ENCODE peak calls at places on chromosomes 16 and 17, in eight cellular contexts. One of them, this sample, is unnamed.
A peak's percentile ranks its signal among the peaks of the same experiment; 100 is the strongest.

GRCh38 chr16:1559446-1559975 is 26.0 kb downstream of the TMEM204 start:
- DNase-seq in NCI-H2029 treated with DMSO at 0.1 percent for 48 hours: no peak
- DNase-seq in NCI-H510A treated with DMSO at 0.1 percent for 48 hours: peak; percentile 4
- DNase-seq in lower leg skin: no peak
- DNase-seq in AG20443: no peak
- DNase-seq in fibroblast of the aortic adventitia: no peak
- DNase-seq in foreskin melanocyte: no peak
- DNase-seq in NCI-H1436: no peak
- DNase-seq in this sample: no peak

GRCh38 chr16:48616571-48616970 is 6.6 kb upstream of the N4BP1 start:
- DNase-seq in NCI-H2029 treated with DMSO at 0.1 percent for 48 hours: no peak
- DNase-seq in NCI-H510A treated with DMSO at 0.1 percent for 48 hours: no peak
- DNase-seq in lower leg skin: peak; percentile 64
- DNase-seq in AG20443: no peak
- DNase-seq in fibroblast of the aortic adventitia: no peak
- DNase-seq in foreskin melanocyte: no peak
- DNase-seq in NCI-H1436: no peak
- DNase-seq in this sample: no peak

GRCh38 chr17:51734462-51734861 is 424.1 kb downstream of the CA10 start:
- DNase-seq in NCI-H2029 treated with DMSO at 0.1 percent for 48 hours: no peak
- DNase-seq in NCI-H510A treated with DMSO at 0.1 percent for 48 hours: no peak
- DNase-seq in lower leg skin: no peak
- DNase-seq in AG20443: no peak
- DNase-seq in fibroblast of the aortic adventitia: peak; percentile 2
- DNase-seq in foreskin melanocyte: no peak
- DNase-seq in NCI-H1436: no peak
- DNase-seq in this sample: no peak

GRCh38 chr17:7404737-7405412 is 978 bp upstream of the TMEM256 start:
- DNase-seq in NCI-H2029 treated with DMSO at 0.1 percent for 48 hours: no peak
- DNase-seq in NCI-H510A treated with DMSO at 0.1 percent for 48 hours: no peak
- DNase-seq in lower leg skin: peak; percentile 95
- DNase-seq in AG20443: peak; percentile 89
- DNase-seq in fibroblast of the aortic adventitia: peak; percentile 11
- DNase-seq in foreskin melanocyte: no peak
- DNase-seq in NCI-H1436: no peak
- DNase-seq in this sample: no peak

GRCh38 chr17:76658387-76658705 is 14.8 kb upstream of the ST6GALNAC1 start:
- DNase-seq in NCI-H2029 treated with DMSO at 0.1 percent for 48 hours: no peak
- DNase-seq in NCI-H510A treated with DMSO at 0.1 percent for 48 hours: no peak
- DNase-seq in lower leg skin: no peak
- DNase-seq in AG20443: no peak
- DNase-seq in fibroblast of the aortic adventitia: no peak
- DNase-seq in foreskin melanocyte: no peak
- DNase-seq in NCI-H1436: no peak
- DNase-seq in this sample: no peak

GRCh38 chr16:88815901-88816589 is 4.3 kb upstream of the APRT start:
- DNase-seq in NCI-H2029 treated with DMSO at 0.1 percent for 48 hours: no peak
- DNase-seq in NCI-H510A treated with DMSO at 0.1 percent for 48 hours: peak; percentile 7
- DNase-seq in lower leg skin: no peak
- DNase-seq in AG20443: no peak
- DNase-seq in fibroblast of the aortic adventitia: no peak
- DNase-seq in foreskin melanocyte: no peak
- DNase-seq in NCI-H1436: peak; percentile 62
- DNase-seq in this sample: peak; percentile 5

GRCh38 chr16:20865420-20866126 is 34.6 kb downstream of the DCUN1D3 start:
- DNase-seq in NCI-H2029 treated with DMSO at 0.1 percent for 48 hours: no peak
- DNase-seq in NCI-H510A treated with DMSO at 0.1 percent for 48 hours: peak; percentile 55
- DNase-seq in lower leg skin: peak; percentile 65
- DNase-seq in AG20443: peak; percentile 25
- DNase-seq in fibroblast of the aortic adventitia: peak; percentile 69
- DNase-seq in foreskin melanocyte: no peak
- DNase-seq in NCI-H1436: no peak
- DNase-seq in this sample: no peak

GRCh38 chr16:57544129-57544653 is 1.7 kb downstream of the ADGRG5 start:
- DNase-seq in NCI-H2029 treated with DMSO at 0.1 percent for 48 hours: no peak
- DNase-seq in NCI-H510A treated with DMSO at 0.1 percent for 48 hours: no peak
- DNase-seq in lower leg skin: peak; percentile 60
- DNase-seq in AG20443: peak; percentile 4
- DNase-seq in fibroblast of the aortic adventitia: no peak
- DNase-seq in foreskin melanocyte: no peak
- DNase-seq in NCI-H1436: no peak
- DNase-seq in this sample: no peak

GRCh38 chr16:3793161-3793576 is 75.8 kb upstream of the TRAP1 start:
- DNase-seq in NCI-H2029 treated with DMSO at 0.1 percent for 48 hours: no peak
- DNase-seq in NCI-H510A treated with DMSO at 0.1 percent for 48 hours: no peak
- DNase-seq in lower leg skin: peak; percentile 68
- DNase-seq in AG20443: peak; percentile 30
- DNase-seq in fibroblast of the aortic adventitia: peak; percentile 94
- DNase-seq in foreskin melanocyte: no peak
- DNase-seq in NCI-H1436: no peak
- DNase-seq in this sample: no peak

GRCh38 chr17:565506-565905 is 149.1 kb downstream of the VPS53 start:
- DNase-seq in NCI-H2029 treated with DMSO at 0.1 percent for 48 hours: no peak
- DNase-seq in NCI-H510A treated with DMSO at 0.1 percent for 48 hours: no peak
- DNase-seq in lower leg skin: no peak
- DNase-seq in AG20443: no peak
- DNase-seq in fibroblast of the aortic adventitia: no peak
- DNase-seq in foreskin melanocyte: no peak
- DNase-seq in NCI-H1436: no peak
- DNase-seq in this sample: no peak

GRCh38 chr17:14310584-14310983 is 9.7 kb downstream of the HS3ST3B1 start:
- DNase-seq in NCI-H2029 treated with DMSO at 0.1 percent for 48 hours: no peak
- DNase-seq in NCI-H510A treated with DMSO at 0.1 percent for 48 hours: no peak
- DNase-seq in lower leg skin: peak; percentile 84
- DNase-seq in AG20443: no peak
- DNase-seq in fibroblast of the aortic adventitia: no peak
- DNase-seq in foreskin melanocyte: no peak
- DNase-seq in NCI-H1436: no peak
- DNase-seq in this sample: no peak

GRCh38 chr17:691423-691822 is 23.2 kb downstream of the VPS53 start:
- DNase-seq in NCI-H2029 treated with DMSO at 0.1 percent for 48 hours: no peak
- DNase-seq in NCI-H510A treated with DMSO at 0.1 percent for 48 hours: no peak
- DNase-seq in lower leg skin: no peak
- DNase-seq in AG20443: peak; percentile 50
- DNase-seq in fibroblast of the aortic adventitia: peak; percentile 67
- DNase-seq in foreskin melanocyte: no peak
- DNase-seq in NCI-H1436: no peak
- DNase-seq in this sample: no peak

GRCh38 chr17:74972107-74972972 is at the start of gene HID1:
- DNase-seq in NCI-H2029 treated with DMSO at 0.1 percent for 48 hours: no peak
- DNase-seq in NCI-H510A treated with DMSO at 0.1 percent for 48 hours: peak; percentile 62
- DNase-seq in lower leg skin: peak; percentile 85
- DNase-seq in AG20443: peak; percentile 72
- DNase-seq in fibroblast of the aortic adventitia: no peak
- DNase-seq in foreskin melanocyte: no peak
- DNase-seq in NCI-H1436: peak; percentile 80
- DNase-seq in this sample: peak; percentile 45

GRCh38 chr17:44219636-44220210 is at the start of gene UBTF:
- DNase-seq in NCI-H2029 treated with DMSO at 0.1 percent for 48 hours: no peak
- DNase-seq in NCI-H510A treated with DMSO at 0.1 percent for 48 hours: peak; percentile 71
- DNase-seq in lower leg skin: peak; percentile 92
- DNase-seq in AG20443: peak; percentile 68
- DNase-seq in fibroblast of the aortic adventitia: peak; percentile 43
- DNase-seq in foreskin melanocyte: peak; percentile 10
- DNase-seq in NCI-H1436: peak; percentile 74
- DNase-seq in this sample: peak; percentile 32

GRCh38 chr16:4604401-4604800 is 10.3 kb downstream of the UBALD1 start:
- DNase-seq in NCI-H2029 treated with DMSO at 0.1 percent for 48 hours: no peak
- DNase-seq in NCI-H510A treated with DMSO at 0.1 percent for 48 hours: no peak
- DNase-seq in lower leg skin: no peak
- DNase-seq in AG20443: no peak
- DNase-seq in fibroblast of the aortic adventitia: no peak
- DNase-seq in foreskin melanocyte: no peak
- DNase-seq in NCI-H1436: no peak
- DNase-seq in this sample: no peak

GRCh38 chr16:29915590-29916247 is 10.3 kb downstream of the KCTD13 start:
- DNase-seq in NCI-H2029 treated with DMSO at 0.1 percent for 48 hours: no peak
- DNase-seq in NCI-H510A treated with DMSO at 0.1 percent for 48 hours: no peak
- DNase-seq in lower leg skin: no peak
- DNase-seq in AG20443: no peak
- DNase-seq in fibroblast of the aortic adventitia: no peak
- DNase-seq in foreskin melanocyte: peak; percentile 82
- DNase-seq in NCI-H1436: no peak
- DNase-seq in this sample: no peak

GRCh38 chr17:65485388-65486299 is 75.8 kb downstream of the AXIN2 start:
- DNase-seq in NCI-H2029 treated with DMSO at 0.1 percent for 48 hours: no peak
- DNase-seq in NCI-H510A treated with DMSO at 0.1 percent for 48 hours: no peak
- DNase-seq in lower leg skin: no peak
- DNase-seq in AG20443: peak; percentile 48
- DNase-seq in fibroblast of the aortic adventitia: peak; percentile 96
- DNase-seq in foreskin melanocyte: no peak
- DNase-seq in NCI-H1436: no peak
- DNase-seq in this sample: no peak

GRCh38 chr16:66881014-66881417 is 701 bp downstream of the PDP2 start:
- DNase-seq in NCI-H2029 treated with DMSO at 0.1 percent for 48 hours: no peak
- DNase-seq in NCI-H510A treated with DMSO at 0.1 percent for 48 hours: no peak
- DNase-seq in lower leg skin: no peak
- DNase-seq in AG20443: no peak
- DNase-seq in fibroblast of the aortic adventitia: no peak
- DNase-seq in foreskin melanocyte: no peak
- DNase-seq in NCI-H1436: no peak
- DNase-seq in this sample: no peak

GRCh38 chr17:7293131-7293557 is 1.3 kb downstream of the YBX2 start:
- DNase-seq in NCI-H2029 treated with DMSO at 0.1 percent for 48 hours: no peak
- DNase-seq in NCI-H510A treated with DMSO at 0.1 percent for 48 hours: no peak
- DNase-seq in lower leg skin: no peak
- DNase-seq in AG20443: peak; percentile 6
- DNase-seq in fibroblast of the aortic adventitia: no peak
- DNase-seq in foreskin melanocyte: no peak
- DNase-seq in NCI-H1436: no peak
- DNase-seq in this sample: no peak

GRCh38 chr17:4706121-4706520 is 2.2 kb upstream of the PELP1 start:
- DNase-seq in NCI-H2029 treated with DMSO at 0.1 percent for 48 hours: no peak
- DNase-seq in NCI-H510A treated with DMSO at 0.1 percent for 48 hours: no peak
- DNase-seq in lower leg skin: no peak
- DNase-seq in AG20443: no peak
- DNase-seq in fibroblast of the aortic adventitia: no peak
- DNase-seq in foreskin melanocyte: no peak
- DNase-seq in NCI-H1436: no peak
- DNase-seq in this sample: no peak

GRCh38 chr16:80100846-80101451 is 439.8 kb upstream of the DYNLRB2 start:
- DNase-seq in NCI-H2029 treated with DMSO at 0.1 percent for 48 hours: peak; percentile 40
- DNase-seq in NCI-H510A treated with DMSO at 0.1 percent for 48 hours: peak; percentile 60
- DNase-seq in lower leg skin: no peak
- DNase-seq in AG20443: no peak
- DNase-seq in fibroblast of the aortic adventitia: no peak
- DNase-seq in foreskin melanocyte: no peak
- DNase-seq in NCI-H1436: no peak
- DNase-seq in this sample: no peak

GRCh38 chr16:56363181-56363716 is 62.1 kb downstream of the AMFR start:
- DNase-seq in NCI-H2029 treated with DMSO at 0.1 percent for 48 hours: no peak
- DNase-seq in NCI-H510A treated with DMSO at 0.1 percent for 48 hours: no peak
- DNase-seq in lower leg skin: no peak
- DNase-seq in AG20443: no peak
- DNase-seq in fibroblast of the aortic adventitia: no peak
- DNase-seq in foreskin melanocyte: no peak
- DNase-seq in NCI-H1436: no peak
- DNase-seq in this sample: no peak

GRCh38 chr16:30030841-30031413 is at the start of gene TLCD3B:
- DNase-seq in NCI-H2029 treated with DMSO at 0.1 percent for 48 hours: no peak
- DNase-seq in NCI-H510A treated with DMSO at 0.1 percent for 48 hours: peak; percentile 71
- DNase-seq in lower leg skin: no peak
- DNase-seq in AG20443: peak; percentile 42
- DNase-seq in fibroblast of the aortic adventitia: no peak
- DNase-seq in foreskin melanocyte: no peak
- DNase-seq in NCI-H1436: peak; percentile 32
- DNase-seq in this sample: peak; percentile 49

GRCh38 chr16:11204513-11205047 is 51.4 kb downstream of the SOCS1 start:
- DNase-seq in NCI-H2029 treated with DMSO at 0.1 percent for 48 hours: no peak
- DNase-seq in NCI-H510A treated with DMSO at 0.1 percent for 48 hours: no peak
- DNase-seq in lower leg skin: no peak
- DNase-seq in AG20443: no peak
- DNase-seq in fibroblast of the aortic adventitia: no peak
- DNase-seq in foreskin melanocyte: no peak
- DNase-seq in NCI-H1436: no peak
- DNase-seq in this sample: no peak

GRCh38 chr16:88924834-88925539 is 52.0 kb downstream of the CBFA2T3 start:
- DNase-seq in NCI-H2029 treated with DMSO at 0.1 percent for 48 hours: no peak
- DNase-seq in NCI-H510A treated with DMSO at 0.1 percent for 48 hours: no peak
- DNase-seq in lower leg skin: no peak
- DNase-seq in AG20443: peak; percentile 88
- DNase-seq in fibroblast of the aortic adventitia: peak; percentile 86
- DNase-seq in foreskin melanocyte: no peak
- DNase-seq in NCI-H1436: peak; percentile 91
- DNase-seq in this sample: no peak

GRCh38 chr17:41620583-41621434 is 3.6 kb downstream of the KRT17 start:
- DNase-seq in NCI-H2029 treated with DMSO at 0.1 percent for 48 hours: no peak
- DNase-seq in NCI-H510A treated with DMSO at 0.1 percent for 48 hours: no peak
- DNase-seq in lower leg skin: peak; percentile 74
- DNase-seq in AG20443: no peak
- DNase-seq in fibroblast of the aortic adventitia: no peak
- DNase-seq in foreskin melanocyte: no peak
- DNase-seq in NCI-H1436: no peak
- DNase-seq in this sample: no peak

GRCh38 chr16:72174726-72175125 is 2.8 kb upstream of the PMFBP1 start:
- DNase-seq in NCI-H2029 treated with DMSO at 0.1 percent for 48 hours: no peak
- DNase-seq in NCI-H510A treated with DMSO at 0.1 percent for 48 hours: no peak
- DNase-seq in lower leg skin: no peak
- DNase-seq in AG20443: no peak
- DNase-seq in fibroblast of the aortic adventitia: no peak
- DNase-seq in foreskin melanocyte: no peak
- DNase-seq in NCI-H1436: no peak
- DNase-seq in this sample: no peak

This sample was measured in NCI-H2227 treated with DMSO at 0.1 percent for 48 hours.